ENCODE peak calls at places on chromosomes 13 and 19, in nine cellular contexts. One of them, this sample, is unnamed.

GRCh38 chr13:100986571-100986970 is 312.0 kb upstream of the TMTC4 start:
- ATAC-seq in left lung: no peak
- ATAC-seq in lower lobe of right lung: no peak
- ATAC-seq in naive thymus-derived CD8-positive, alpha-beta T cell: no peak
- ATAC-seq in T-helper 17 cell: no peak
- ATAC-seq in activated CD4-positive, alpha-beta T cell treated with anti-CD3 and anti-CD28 coated beads for 36 hours: no peak
- ATAC-seq in body of pancreas: no peak
- ATAC-seq in activated T-cell treated with anti-CD3 and anti-CD28 coated beads, Interleukin-2, amount 50 U/mL, for 72 hours: no peak
- ATAC-seq in sciatic nerve: no peak
- ATAC-seq in this sample: no peak

GRCh38 chr19:290539-291521 is at the start of gene PLPP2:
- ATAC-seq in left lung: peak; percentile 22
- ATAC-seq in lower lobe of right lung: peak; percentile 64
- ATAC-seq in naive thymus-derived CD8-positive, alpha-beta T cell: peak; percentile 21
- ATAC-seq in T-helper 17 cell: no peak
- ATAC-seq in activated CD4-positive, alpha-beta T cell treated with anti-CD3 and anti-CD28 coated beads for 36 hours: peak; percentile 28
- ATAC-seq in body of pancreas: peak; percentile 78
- ATAC-seq in activated T-cell treated with anti-CD3 and anti-CD28 coated beads, Interleukin-2, amount 50 U/mL, for 72 hours: peak; percentile 41
- ATAC-seq in sciatic nerve: no peak
- ATAC-seq in this sample: peak; percentile 44

GRCh38 chr19:48698046-48698445 is 2.3 kb downstream of the FUT2 start:
- ATAC-seq in left lung: peak; percentile 72
- ATAC-seq in lower lobe of right lung: peak; percentile 52
- ATAC-seq in naive thymus-derived CD8-positive, alpha-beta T cell: no peak
- ATAC-seq in T-helper 17 cell: no peak
- ATAC-seq in activated CD4-positive, alpha-beta T cell treated with anti-CD3 and anti-CD28 coated beads for 36 hours: peak; percentile 33
- ATAC-seq in body of pancreas: no peak
- ATAC-seq in activated T-cell treated with anti-CD3 and anti-CD28 coated beads, Interleukin-2, amount 50 U/mL, for 72 hours: no peak
- ATAC-seq in sciatic nerve: no peak
- ATAC-seq in this sample: no peak

GRCh38 chr13:23844132-23844531 is 45.1 kb downstream of the MIPEP start:
- ATAC-seq in left lung: no peak
- ATAC-seq in lower lobe of right lung: no peak
- ATAC-seq in naive thymus-derived CD8-positive, alpha-beta T cell: no peak
- ATAC-seq in T-helper 17 cell: no peak
- ATAC-seq in activated CD4-positive, alpha-beta T cell treated with anti-CD3 and anti-CD28 coated beads for 36 hours: no peak
- ATAC-seq in body of pancreas: no peak
- ATAC-seq in activated T-cell treated with anti-CD3 and anti-CD28 coated beads, Interleukin-2, amount 50 U/mL, for 72 hours: no peak
- ATAC-seq in sciatic nerve: no peak
- ATAC-seq in this sample: no peak

GRCh38 chr19:54030895-54031586 is 32.7 kb downstream of the VSTM1 start:
- ATAC-seq in left lung: no peak
- ATAC-seq in lower lobe of right lung: no peak
- ATAC-seq in naive thymus-derived CD8-positive, alpha-beta T cell: no peak
- ATAC-seq in T-helper 17 cell: no peak
- ATAC-seq in activated CD4-positive, alpha-beta T cell treated with anti-CD3 and anti-CD28 coated beads for 36 hours: no peak
- ATAC-seq in body of pancreas: no peak
- ATAC-seq in activated T-cell treated with anti-CD3 and anti-CD28 coated beads, Interleukin-2, amount 50 U/mL, for 72 hours: no peak
- ATAC-seq in sciatic nerve: no peak
- ATAC-seq in this sample: no peak

GRCh38 chr13:101970339-101970738 is 431.5 kb downstream of the FGF14 start:
- ATAC-seq in left lung: no peak
- ATAC-seq in lower lobe of right lung: no peak
- ATAC-seq in naive thymus-derived CD8-positive, alpha-beta T cell: no peak
- ATAC-seq in T-helper 17 cell: no peak
- ATAC-seq in activated CD4-positive, alpha-beta T cell treated with anti-CD3 and anti-CD28 coated beads for 36 hours: no peak
- ATAC-seq in body of pancreas: no peak
- ATAC-seq in activated T-cell treated with anti-CD3 and anti-CD28 coated beads, Interleukin-2, amount 50 U/mL, for 72 hours: no peak
- ATAC-seq in sciatic nerve: no peak
- ATAC-seq in this sample: no peak

GRCh38 chr19:14440049-14440448 is 6.9 kb downstream of the PKN1 start:
- ATAC-seq in left lung: peak; percentile 74
- ATAC-seq in lower lobe of right lung: peak; percentile 80
- ATAC-seq in naive thymus-derived CD8-positive, alpha-beta T cell: peak; percentile 98
- ATAC-seq in T-helper 17 cell: peak; percentile 99
- ATAC-seq in activated CD4-positive, alpha-beta T cell treated with anti-CD3 and anti-CD28 coated beads for 36 hours: peak; percentile 98
- ATAC-seq in body of pancreas: no peak
- ATAC-seq in activated T-cell treated with anti-CD3 and anti-CD28 coated beads, Interleukin-2, amount 50 U/mL, for 72 hours: peak; percentile 96
- ATAC-seq in sciatic nerve: peak; percentile 69
- ATAC-seq in this sample: peak; percentile 98

GRCh38 chr13:102399791-102400618 is 1.8 kb downstream of the FGF14 start:
- ATAC-seq in left lung: peak; percentile 53
- ATAC-seq in lower lobe of right lung: peak; percentile 59
- ATAC-seq in naive thymus-derived CD8-positive, alpha-beta T cell: peak; percentile 51
- ATAC-seq in T-helper 17 cell: peak; percentile 58
- ATAC-seq in activated CD4-positive, alpha-beta T cell treated with anti-CD3 and anti-CD28 coated beads for 36 hours: peak; percentile 30
- ATAC-seq in body of pancreas: peak; percentile 56
- ATAC-seq in activated T-cell treated with anti-CD3 and anti-CD28 coated beads, Interleukin-2, amount 50 U/mL, for 72 hours: peak; percentile 60
- ATAC-seq in sciatic nerve: peak; percentile 39
- ATAC-seq in this sample: peak; percentile 32

GRCh38 chr19:18743281-18743825 is 47.8 kb downstream of the COMP start:
- ATAC-seq in left lung: peak; percentile 64
- ATAC-seq in lower lobe of right lung: peak; percentile 73
- ATAC-seq in naive thymus-derived CD8-positive, alpha-beta T cell: no peak
- ATAC-seq in T-helper 17 cell: no peak
- ATAC-seq in activated CD4-positive, alpha-beta T cell treated with anti-CD3 and anti-CD28 coated beads for 36 hours: no peak
- ATAC-seq in body of pancreas: peak; percentile 47
- ATAC-seq in activated T-cell treated with anti-CD3 and anti-CD28 coated beads, Interleukin-2, amount 50 U/mL, for 72 hours: no peak
- ATAC-seq in sciatic nerve: peak; percentile 83
- ATAC-seq in this sample: no peak

GRCh38 chr13:39012608-39013007 is 22.0 kb upstream of the STOML3 start:
- ATAC-seq in left lung: no peak
- ATAC-seq in lower lobe of right lung: no peak
- ATAC-seq in naive thymus-derived CD8-positive, alpha-beta T cell: no peak
- ATAC-seq in T-helper 17 cell: no peak
- ATAC-seq in activated CD4-positive, alpha-beta T cell treated with anti-CD3 and anti-CD28 coated beads for 36 hours: no peak
- ATAC-seq in body of pancreas: no peak
- ATAC-seq in activated T-cell treated with anti-CD3 and anti-CD28 coated beads, Interleukin-2, amount 50 U/mL, for 72 hours: no peak
- ATAC-seq in sciatic nerve: no peak
- ATAC-seq in this sample: no peak

GRCh38 chr19:18776736-18777135 is 14.4 kb downstream of the COMP start:
- ATAC-seq in left lung: no peak
- ATAC-seq in lower lobe of right lung: no peak
- ATAC-seq in naive thymus-derived CD8-positive, alpha-beta T cell: no peak
- ATAC-seq in T-helper 17 cell: no peak
- ATAC-seq in activated CD4-positive, alpha-beta T cell treated with anti-CD3 and anti-CD28 coated beads for 36 hours: peak; percentile 40
- ATAC-seq in body of pancreas: no peak
- ATAC-seq in activated T-cell treated with anti-CD3 and anti-CD28 coated beads, Interleukin-2, amount 50 U/mL, for 72 hours: no peak
- ATAC-seq in sciatic nerve: peak; percentile 3
- ATAC-seq in this sample: no peak

GRCh38 chr19:46209051-46209450 is 20.5 kb upstream of the IGFL1 start:
- ATAC-seq in left lung: peak; percentile 9
- ATAC-seq in lower lobe of right lung: no peak
- ATAC-seq in naive thymus-derived CD8-positive, alpha-beta T cell: no peak
- ATAC-seq in T-helper 17 cell: no peak
- ATAC-seq in activated CD4-positive, alpha-beta T cell treated with anti-CD3 and anti-CD28 coated beads for 36 hours: peak; percentile 82
- ATAC-seq in body of pancreas: no peak
- ATAC-seq in activated T-cell treated with anti-CD3 and anti-CD28 coated beads, Interleukin-2, amount 50 U/mL, for 72 hours: no peak
- ATAC-seq in sciatic nerve: no peak
- ATAC-seq in this sample: no peak

GRCh38 chr13:41455725-41456419 is 1.5 kb upstream of the RGCC start:
- ATAC-seq in left lung: no peak
- ATAC-seq in lower lobe of right lung: no peak
- ATAC-seq in naive thymus-derived CD8-positive, alpha-beta T cell: no peak
- ATAC-seq in T-helper 17 cell: no peak
- ATAC-seq in activated CD4-positive, alpha-beta T cell treated with anti-CD3 and anti-CD28 coated beads for 36 hours: no peak
- ATAC-seq in body of pancreas: no peak
- ATAC-seq in activated T-cell treated with anti-CD3 and anti-CD28 coated beads, Interleukin-2, amount 50 U/mL, for 72 hours: no peak
- ATAC-seq in sciatic nerve: no peak
- ATAC-seq in this sample: no peak

GRCh38 chr19:5316138-5316537 is 24.5 kb downstream of the PTPRS start:
- ATAC-seq in left lung: no peak
- ATAC-seq in lower lobe of right lung: no peak
- ATAC-seq in naive thymus-derived CD8-positive, alpha-beta T cell: no peak
- ATAC-seq in T-helper 17 cell: no peak
- ATAC-seq in activated CD4-positive, alpha-beta T cell treated with anti-CD3 and anti-CD28 coated beads for 36 hours: no peak
- ATAC-seq in body of pancreas: no peak
- ATAC-seq in activated T-cell treated with anti-CD3 and anti-CD28 coated beads, Interleukin-2, amount 50 U/mL, for 72 hours: no peak
- ATAC-seq in sciatic nerve: no peak
- ATAC-seq in this sample: no peak

GRCh38 chr13:76512676-76513277 is 373.4 kb downstream of the KCTD12 start:
- ATAC-seq in left lung: peak; percentile 38
- ATAC-seq in lower lobe of right lung: peak; percentile 39
- ATAC-seq in naive thymus-derived CD8-positive, alpha-beta T cell: no peak
- ATAC-seq in T-helper 17 cell: no peak
- ATAC-seq in activated CD4-positive, alpha-beta T cell treated with anti-CD3 and anti-CD28 coated beads for 36 hours: no peak
- ATAC-seq in body of pancreas: peak; percentile 27
- ATAC-seq in activated T-cell treated with anti-CD3 and anti-CD28 coated beads, Interleukin-2, amount 50 U/mL, for 72 hours: no peak
- ATAC-seq in sciatic nerve: no peak
- ATAC-seq in this sample: no peak

GRCh38 chr19:47663911-47664771 is 49.1 kb upstream of the EHD2 start:
- ATAC-seq in left lung: peak; percentile 68
- ATAC-seq in lower lobe of right lung: peak; percentile 81
- ATAC-seq in naive thymus-derived CD8-positive, alpha-beta T cell: no peak
- ATAC-seq in T-helper 17 cell: no peak
- ATAC-seq in activated CD4-positive, alpha-beta T cell treated with anti-CD3 and anti-CD28 coated beads for 36 hours: no peak
- ATAC-seq in body of pancreas: peak; percentile 76
- ATAC-seq in activated T-cell treated with anti-CD3 and anti-CD28 coated beads, Interleukin-2, amount 50 U/mL, for 72 hours: no peak
- ATAC-seq in sciatic nerve: peak; percentile 90
- ATAC-seq in this sample: no peak

GRCh38 chr19:3123956-3124355 is 11.9 kb upstream of the GNA15 start:
- ATAC-seq in left lung: no peak
- ATAC-seq in lower lobe of right lung: no peak
- ATAC-seq in naive thymus-derived CD8-positive, alpha-beta T cell: no peak
- ATAC-seq in T-helper 17 cell: no peak
- ATAC-seq in activated CD4-positive, alpha-beta T cell treated with anti-CD3 and anti-CD28 coated beads for 36 hours: no peak
- ATAC-seq in body of pancreas: no peak
- ATAC-seq in activated T-cell treated with anti-CD3 and anti-CD28 coated beads, Interleukin-2, amount 50 U/mL, for 72 hours: no peak
- ATAC-seq in sciatic nerve: peak; percentile 8
- ATAC-seq in this sample: no peak

GRCh38 chr13:74850893-74851292 is 631.1 kb downstream of the TBC1D4 start:
- ATAC-seq in left lung: no peak
- ATAC-seq in lower lobe of right lung: no peak
- ATAC-seq in naive thymus-derived CD8-positive, alpha-beta T cell: no peak
- ATAC-seq in T-helper 17 cell: no peak
- ATAC-seq in activated CD4-positive, alpha-beta T cell treated with anti-CD3 and anti-CD28 coated beads for 36 hours: no peak
- ATAC-seq in body of pancreas: no peak
- ATAC-seq in activated T-cell treated with anti-CD3 and anti-CD28 coated beads, Interleukin-2, amount 50 U/mL, for 72 hours: no peak
- ATAC-seq in sciatic nerve: no peak
- ATAC-seq in this sample: no peak

GRCh38 chr19:13015361-13016231 is 20.3 kb downstream of the NFIX start:
- ATAC-seq in left lung: peak; percentile 18
- ATAC-seq in lower lobe of right lung: no peak
- ATAC-seq in naive thymus-derived CD8-positive, alpha-beta T cell: no peak
- ATAC-seq in T-helper 17 cell: no peak
- ATAC-seq in activated CD4-positive, alpha-beta T cell treated with anti-CD3 and anti-CD28 coated beads for 36 hours: no peak
- ATAC-seq in body of pancreas: no peak
- ATAC-seq in activated T-cell treated with anti-CD3 and anti-CD28 coated beads, Interleukin-2, amount 50 U/mL, for 72 hours: no peak
- ATAC-seq in sciatic nerve: no peak
- ATAC-seq in this sample: no peak

GRCh38 chr13:52812941-52813340 is 35.5 kb downstream of the PCDH8 start:
- ATAC-seq in left lung: no peak
- ATAC-seq in lower lobe of right lung: no peak
- ATAC-seq in naive thymus-derived CD8-positive, alpha-beta T cell: no peak
- ATAC-seq in T-helper 17 cell: no peak
- ATAC-seq in activated CD4-positive, alpha-beta T cell treated with anti-CD3 and anti-CD28 coated beads for 36 hours: no peak
- ATAC-seq in body of pancreas: no peak
- ATAC-seq in activated T-cell treated with anti-CD3 and anti-CD28 coated beads, Interleukin-2, amount 50 U/mL, for 72 hours: no peak
- ATAC-seq in sciatic nerve: no peak
- ATAC-seq in this sample: peak; percentile 50

GRCh38 chr13:113483504-113484287 is 6.8 kb downstream of the DCUN1D2 start:
- ATAC-seq in left lung: no peak
- ATAC-seq in lower lobe of right lung: no peak
- ATAC-seq in naive thymus-derived CD8-positive, alpha-beta T cell: no peak
- ATAC-seq in T-helper 17 cell: no peak
- ATAC-seq in activated CD4-positive, alpha-beta T cell treated with anti-CD3 and anti-CD28 coated beads for 36 hours: no peak
- ATAC-seq in body of pancreas: no peak
- ATAC-seq in activated T-cell treated with anti-CD3 and anti-CD28 coated beads, Interleukin-2, amount 50 U/mL, for 72 hours: no peak
- ATAC-seq in sciatic nerve: peak; percentile 30
- ATAC-seq in this sample: no peak

GRCh38 chr13:33262069-33262487 is 23.5 kb downstream of the STARD13 start:
- ATAC-seq in left lung: no peak
- ATAC-seq in lower lobe of right lung: no peak
- ATAC-seq in naive thymus-derived CD8-positive, alpha-beta T cell: no peak
- ATAC-seq in T-helper 17 cell: no peak
- ATAC-seq in activated CD4-positive, alpha-beta T cell treated with anti-CD3 and anti-CD28 coated beads for 36 hours: no peak
- ATAC-seq in body of pancreas: peak; percentile 57
- ATAC-seq in activated T-cell treated with anti-CD3 and anti-CD28 coated beads, Interleukin-2, amount 50 U/mL, for 72 hours: no peak
- ATAC-seq in sciatic nerve: peak; percentile 45
- ATAC-seq in this sample: no peak

GRCh38 chr19:55406869-55407624 is 541 bp downstream of the UBE2S start:
- ATAC-seq in left lung: peak; percentile 5
- ATAC-seq in lower lobe of right lung: peak; percentile 40
- ATAC-seq in naive thymus-derived CD8-positive, alpha-beta T cell: peak; percentile 0
- ATAC-seq in T-helper 17 cell: no peak
- ATAC-seq in activated CD4-positive, alpha-beta T cell treated with anti-CD3 and anti-CD28 coated beads for 36 hours: peak; percentile 2
- ATAC-seq in body of pancreas: peak; percentile 8
- ATAC-seq in activated T-cell treated with anti-CD3 and anti-CD28 coated beads, Interleukin-2, amount 50 U/mL, for 72 hours: no peak
- ATAC-seq in sciatic nerve: no peak
- ATAC-seq in this sample: peak; percentile 32

GRCh38 chr13:113029487-113030258 is 60.7 kb downstream of the MCF2L start:
- ATAC-seq in left lung: peak; percentile 85
- ATAC-seq in lower lobe of right lung: peak; percentile 67
- ATAC-seq in naive thymus-derived CD8-positive, alpha-beta T cell: peak; percentile 64
- ATAC-seq in T-helper 17 cell: peak; percentile 53
- ATAC-seq in activated CD4-positive, alpha-beta T cell treated with anti-CD3 and anti-CD28 coated beads for 36 hours: peak; percentile 57
- ATAC-seq in body of pancreas: peak; percentile 56
- ATAC-seq in activated T-cell treated with anti-CD3 and anti-CD28 coated beads, Interleukin-2, amount 50 U/mL, for 72 hours: peak; percentile 54
- ATAC-seq in sciatic nerve: peak; percentile 34
- ATAC-seq in this sample: no peak

GRCh38 chr13:31444266-31444862 is 244.6 kb downstream of the B3GLCT start:
- ATAC-seq in left lung: no peak
- ATAC-seq in lower lobe of right lung: no peak
- ATAC-seq in naive thymus-derived CD8-positive, alpha-beta T cell: no peak
- ATAC-seq in T-helper 17 cell: no peak
- ATAC-seq in activated CD4-positive, alpha-beta T cell treated with anti-CD3 and anti-CD28 coated beads for 36 hours: no peak
- ATAC-seq in body of pancreas: no peak
- ATAC-seq in activated T-cell treated with anti-CD3 and anti-CD28 coated beads, Interleukin-2, amount 50 U/mL, for 72 hours: no peak
- ATAC-seq in sciatic nerve: peak; percentile 85
- ATAC-seq in this sample: no peak

GRCh38 chr19:28820289-28820688 is 392.7 kb downstream of the UQCRFS1 start:
- ATAC-seq in left lung: no peak
- ATAC-seq in lower lobe of right lung: no peak
- ATAC-seq in naive thymus-derived CD8-positive, alpha-beta T cell: no peak
- ATAC-seq in T-helper 17 cell: no peak
- ATAC-seq in activated CD4-positive, alpha-beta T cell treated with anti-CD3 and anti-CD28 coated beads for 36 hours: no peak
- ATAC-seq in body of pancreas: no peak
- ATAC-seq in activated T-cell treated with anti-CD3 and anti-CD28 coated beads, Interleukin-2, amount 50 U/mL, for 72 hours: no peak
- ATAC-seq in sciatic nerve: no peak
- ATAC-seq in this sample: no peak

GRCh38 chr13:37194428-37194861 is 89.0 kb upstream of the CSNK1A1L start:
- ATAC-seq in left lung: no peak
- ATAC-seq in lower lobe of right lung: no peak
- ATAC-seq in naive thymus-derived CD8-positive, alpha-beta T cell: no peak
- ATAC-seq in T-helper 17 cell: no peak
- ATAC-seq in activated CD4-positive, alpha-beta T cell treated with anti-CD3 and anti-CD28 coated beads for 36 hours: no peak
- ATAC-seq in body of pancreas: no peak
- ATAC-seq in activated T-cell treated with anti-CD3 and anti-CD28 coated beads, Interleukin-2, amount 50 U/mL, for 72 hours: no peak
- ATAC-seq in sciatic nerve: no peak
- ATAC-seq in this sample: no peak

GRCh38 chr13:29619995-29620394 is 24.5 kb upstream of the SLC7A1 start:
- ATAC-seq in left lung: no peak
- ATAC-seq in lower lobe of right lung: no peak
- ATAC-seq in naive thymus-derived CD8-positive, alpha-beta T cell: no peak
- ATAC-seq in T-helper 17 cell: no peak
- ATAC-seq in activated CD4-positive, alpha-beta T cell treated with anti-CD3 and anti-CD28 coated beads for 36 hours: no peak
- ATAC-seq in body of pancreas: no peak
- ATAC-seq in activated T-cell treated with anti-CD3 and anti-CD28 coated beads, Interleukin-2, amount 50 U/mL, for 72 hours: no peak
- ATAC-seq in sciatic nerve: no peak
- ATAC-seq in this sample: no peak

GRCh38 chr13:42280537-42280936 is 8.6 kb downstream of the AKAP11 start:
- ATAC-seq in left lung: peak; percentile 36
- ATAC-seq in lower lobe of right lung: peak; percentile 28
- ATAC-seq in naive thymus-derived CD8-positive, alpha-beta T cell: no peak
- ATAC-seq in T-helper 17 cell: no peak
- ATAC-seq in activated CD4-positive, alpha-beta T cell treated with anti-CD3 and anti-CD28 coated beads for 36 hours: no peak
- ATAC-seq in body of pancreas: no peak
- ATAC-seq in activated T-cell treated with anti-CD3 and anti-CD28 coated beads, Interleukin-2, amount 50 U/mL, for 72 hours: no peak
- ATAC-seq in sciatic nerve: no peak
- ATAC-seq in this sample: no peak

GRCh38 chr19:56348289-56348877 is 33.7 kb upstream of the ZSCAN5A start:
- ATAC-seq in left lung: no peak
- ATAC-seq in lower lobe of right lung: no peak
- ATAC-seq in naive thymus-derived CD8-positive, alpha-beta T cell: no peak
- ATAC-seq in T-helper 17 cell: no peak
- ATAC-seq in activated CD4-positive, alpha-beta T cell treated with anti-CD3 and anti-CD28 coated beads for 36 hours: no peak
- ATAC-seq in body of pancreas: no peak
- ATAC-seq in activated T-cell treated with anti-CD3 and anti-CD28 coated beads, Interleukin-2, amount 50 U/mL, for 72 hours: no peak
- ATAC-seq in sciatic nerve: no peak
- ATAC-seq in this sample: no peak

GRCh38 chr19:7460562-7460966 is 28.3 kb downstream of the PEX11G start:
- ATAC-seq in left lung: no peak
- ATAC-seq in lower lobe of right lung: no peak
- ATAC-seq in naive thymus-derived CD8-positive, alpha-beta T cell: no peak
- ATAC-seq in T-helper 17 cell: no peak
- ATAC-seq in activated CD4-positive, alpha-beta T cell treated with anti-CD3 and anti-CD28 coated beads for 36 hours: no peak
- ATAC-seq in body of pancreas: no peak
- ATAC-seq in activated T-cell treated with anti-CD3 and anti-CD28 coated beads, Interleukin-2, amount 50 U/mL, for 72 hours: no peak
- ATAC-seq in sciatic nerve: no peak
- ATAC-seq in this sample: no peak